ENCODE peak calls at places on chromosomes 13 and 19, in nine cellular contexts. K is testis, D is Peyer's patch, O is tibial nerve, C is esophagus squamous epithelium, P is thyroid gland, E is A549, Y is IMR-90, J is erythroblast. X is an unnamed sample.

GRCh38 chr19:42469311-42470239 is 26.8 kb upstream of the CXCL17 start:
- DNase-seq in J (no peak), K (no peak), D (no peak), C (no peak), P (no peak), E (no peak), O (no peak), Y (no peak), X (peak)

GRCh38 chr19:41957838-41958366 is 1.2 kb downstream of the RABAC1 start:
- DNase-seq in O (no peak), D (peak), E (peak), K (peak), Y (peak), P (peak), C (no peak), J (peak), X (peak)

GRCh38 chr13:52983836-52984235 is 44.8 kb upstream of the OLFM4 start:
- DNase-seq in D (no peak), E (no peak), Y (no peak), J (no peak), C (no peak), P (no peak), K (no peak), O (no peak), X (no peak)

GRCh38 chr13:96821381-96821780 is 172.9 kb downstream of the OXGR1 start:
- DNase-seq in D (no peak), E (no peak), K (no peak), P (no peak), C (no peak), O (no peak), J (no peak), Y (peak), X (no peak)

GRCh38 chr19:35000338-35000646 is 169 bp downstream of the GRAMD1A start:
- DNase-seq in E (no peak), C (no peak), D (no peak), J (no peak), Y (no peak), O (no peak), P (no peak), K (no peak), X (no peak)

GRCh38 chr19:48658483-48658882 is 12.5 kb upstream of the CA11 start:
- DNase-seq in O (no peak), D (no peak), C (no peak), J (no peak), P (no peak), E (no peak), Y (no peak), K (no peak), X (no peak)

GRCh38 chr13:99126821-99127220 is 73.8 kb upstream of the UBAC2 start:
- DNase-seq in P (no peak), K (no peak), C (no peak), Y (no peak), O (no peak), J (no peak), D (no peak), E (no peak), X (no peak)

GRCh38 chr13:90500569-90500968 is 846.9 kb upstream of the MIR17HG start:
- DNase-seq in Y (no peak), J (no peak), C (no peak), O (no peak), D (no peak), P (no peak), E (no peak), K (no peak), X (no peak)

GRCh38 chr13:25085125-25085742 is 10.7 kb upstream of the PABPC3 start:
- DNase-seq in E (peak), D (no peak), O (no peak), K (peak), P (peak), J (peak), C (no peak), Y (peak), X (peak)

GRCh38 chr19:14066139-14066538 is 4.3 kb upstream of the PALM3 start:
- DNase-seq in K (no peak), J (no peak), E (no peak), C (no peak), O (no peak), P (no peak), D (no peak), Y (no peak), X (no peak)

GRCh38 chr19:32101206-32101605 is 244.2 kb upstream of the ZNF507 start:
- DNase-seq in Y (no peak), P (no peak), D (no peak), O (no peak), K (no peak), E (no peak), J (no peak), C (no peak), X (peak)

GRCh38 chr19:51640371-51640770 is 6.3 kb downstream of the SIGLEC14 start:
- DNase-seq in P (no peak), J (no peak), C (no peak), Y (no peak), K (no peak), E (no peak), O (no peak), D (no peak), X (no peak)

GRCh38 chr13:34462843-34463242 is 479.2 kb upstream of the NBEA start:
- DNase-seq in D (no peak), P (no peak), C (no peak), J (no peak), Y (peak), E (peak), K (no peak), O (no peak), X (no peak)

GRCh38 chr13:83221813-83222241 is 660.4 kb downstream of the SLITRK1 start:
- DNase-seq in D (no peak), Y (peak), O (no peak), P (no peak), K (no peak), C (no peak), E (peak), J (no peak), X (no peak)

GRCh38 chr19:28710278-28710677 is 502.7 kb downstream of the UQCRFS1 start:
- DNase-seq in C (no peak), Y (peak), J (peak), D (no peak), E (peak), P (no peak), K (no peak), O (no peak), X (peak)

GRCh38 chr13:93977986-93978385 is 501.5 kb downstream of the DCT start:
- DNase-seq in Y (no peak), E (no peak), K (no peak), D (no peak), O (no peak), C (no peak), P (no peak), J (no peak), X (no peak)

GRCh38 chr19:58091251-58091995 is 6.6 kb downstream of the ZSCAN18 start:
- DNase-seq in P (no peak), O (no peak), C (no peak), D (no peak), Y (no peak), J (no peak), K (no peak), E (no peak), X (no peak)

GRCh38 chr13:71672527-71672926 is 194.5 kb downstream of the DACH1 start:
- DNase-seq in E (no peak), C (no peak), D (no peak), P (no peak), J (no peak), Y (peak), O (no peak), K (no peak), X (no peak)

GRCh38 chr13:93715866-93716265 is 489.3 kb downstream of the GPC6 start:
- DNase-seq in J (no peak), P (no peak), E (no peak), K (no peak), Y (peak), C (no peak), D (no peak), O (no peak), X (no peak)

GRCh38 chr13:67390462-67391093 is 160.4 kb upstream of the PCDH9 start:
- DNase-seq in C (no peak), O (no peak), Y (peak), K (no peak), P (no peak), D (no peak), E (peak), J (no peak), X (no peak)

GRCh38 chr19:21328402-21328801 is 808 bp downstream of the ZNF708 start:
- DNase-seq in K (peak), D (no peak), P (no peak), E (no peak), O (no peak), Y (no peak), C (no peak), J (peak), X (peak)

GRCh38 chr19:28468701-28469459 is 744.1 kb downstream of the UQCRFS1 start:
- DNase-seq in E (no peak), O (no peak), J (no peak), K (no peak), C (no peak), Y (no peak), D (peak), P (peak), X (peak)

GRCh38 chr13:73401769-73402168 is 343.0 kb downstream of the KLF5 start:
- DNase-seq in J (no peak), D (no peak), P (no peak), K (no peak), Y (no peak), O (no peak), C (no peak), E (peak), X (no peak)

GRCh38 chr19:20664917-20665781 is 3.8 kb upstream of the ZNF626 start:
- DNase-seq in J (no peak), Y (no peak), K (peak), P (peak), D (no peak), O (no peak), E (no peak), C (no peak), X (peak)

GRCh38 chr19:38544569-38545315 is 73.0 kb downstream of the MAP4K1 start:
- DNase-seq in C (no peak), O (no peak), D (no peak), K (no peak), P (no peak), J (peak), Y (peak), E (no peak), X (no peak)

GRCh38 chr19:38542040-38542439 is 75.7 kb downstream of the MAP4K1 start:
- DNase-seq in K (no peak), O (no peak), P (no peak), C (no peak), D (no peak), J (no peak), Y (no peak), E (no peak), X (no peak)

GRCh38 chr19:38545596-38545995 is 72.2 kb downstream of the MAP4K1 start:
- DNase-seq in Y (no peak), O (no peak), J (no peak), C (no peak), K (no peak), D (no peak), E (no peak), P (no peak), X (no peak)

GRCh38 chr19:38543286-38543806 is 74.4 kb downstream of the MAP4K1 start:
- DNase-seq in O (no peak), J (no peak), Y (no peak), P (no peak), E (no peak), D (no peak), K (no peak), C (no peak), X (no peak)

DNA sequence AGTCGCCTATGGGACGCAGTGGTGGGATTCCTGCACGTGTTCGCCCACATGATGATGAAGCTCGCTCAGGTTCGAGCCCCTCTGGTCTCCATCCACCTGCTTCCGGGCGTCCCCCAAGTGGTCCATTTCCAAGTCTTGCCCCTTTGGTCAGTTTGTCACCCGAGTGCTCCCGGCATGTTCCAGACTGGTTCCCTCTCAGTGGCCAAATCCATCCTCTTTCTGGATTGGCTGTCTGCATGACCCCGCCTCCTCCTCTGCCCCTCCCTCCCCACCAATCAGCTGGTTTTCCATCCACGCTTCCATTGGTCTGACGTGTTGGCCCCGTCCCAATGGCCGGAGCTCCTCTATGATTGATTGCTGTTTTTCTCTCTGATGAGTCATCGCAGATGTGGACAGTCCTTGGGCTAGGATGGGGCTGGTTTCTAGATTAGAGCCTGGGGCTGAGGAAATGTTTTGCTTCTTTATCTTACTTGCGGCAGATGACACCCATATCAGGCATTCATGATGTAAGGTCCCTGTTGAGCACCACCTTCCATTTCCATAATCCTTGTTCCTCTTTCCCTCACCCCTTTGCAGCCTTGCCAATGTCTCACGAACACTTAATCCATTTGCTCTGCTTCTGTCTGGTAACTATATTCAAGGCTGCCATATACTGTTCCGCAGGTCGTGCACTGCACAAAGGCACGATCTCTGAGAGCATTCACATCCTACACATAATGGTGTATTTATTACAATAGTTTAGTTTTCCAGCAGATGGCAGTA is 73.8 kb downstream of the MAP4K1 start:
- DNase-seq in K (peak), E (peak), J (peak), O (no peak), Y (peak), P (peak), C (no peak), D (no peak), X (peak)
- TF ChIP-seq POLR2A in K (no peak), E (no peak), J (no peak), O (no peak), Y (no peak), P (no peak), C (no peak), D (no peak), X (no peak)

GRCh38 chr13:113122571-113123225 is at the start of gene F10:
- DNase-seq in J (no peak), E (peak), D (peak), C (no peak), Y (peak), P (no peak), K (peak), O (peak), X (no peak)
- TF ChIP-seq POLR2A in J (no peak), E (no peak), D (peak), C (peak), Y (no peak), P (no peak), K (no peak), O (no peak), X (no peak)

GRCh38 chr19:38666662-38667448 is 19.4 kb downstream of the ACTN4 start:
- DNase-seq in O (no peak), K (no peak), E (peak), P (no peak), C (no peak), J (peak), Y (peak), D (no peak), X (peak)

GRCh38 chr19:38664503-38665211 is 17.2 kb downstream of the ACTN4 start:
- DNase-seq in K (no peak), P (no peak), C (no peak), D (no peak), Y (no peak), J (peak), O (no peak), E (no peak), X (peak)

GRCh38 chr19:38667552-38668205 is 20.2 kb downstream of the ACTN4 start:
- DNase-seq in J (no peak), P (no peak), K (no peak), E (no peak), Y (peak), C (no peak), D (no peak), O (no peak), X (no peak)

GRCh38 chr19:38665219-38665931 is 17.9 kb downstream of the ACTN4 start:
- DNase-seq in J (no peak), K (no peak), C (no peak), E (no peak), D (no peak), O (no peak), P (no peak), Y (no peak), X (no peak)

DNA sequence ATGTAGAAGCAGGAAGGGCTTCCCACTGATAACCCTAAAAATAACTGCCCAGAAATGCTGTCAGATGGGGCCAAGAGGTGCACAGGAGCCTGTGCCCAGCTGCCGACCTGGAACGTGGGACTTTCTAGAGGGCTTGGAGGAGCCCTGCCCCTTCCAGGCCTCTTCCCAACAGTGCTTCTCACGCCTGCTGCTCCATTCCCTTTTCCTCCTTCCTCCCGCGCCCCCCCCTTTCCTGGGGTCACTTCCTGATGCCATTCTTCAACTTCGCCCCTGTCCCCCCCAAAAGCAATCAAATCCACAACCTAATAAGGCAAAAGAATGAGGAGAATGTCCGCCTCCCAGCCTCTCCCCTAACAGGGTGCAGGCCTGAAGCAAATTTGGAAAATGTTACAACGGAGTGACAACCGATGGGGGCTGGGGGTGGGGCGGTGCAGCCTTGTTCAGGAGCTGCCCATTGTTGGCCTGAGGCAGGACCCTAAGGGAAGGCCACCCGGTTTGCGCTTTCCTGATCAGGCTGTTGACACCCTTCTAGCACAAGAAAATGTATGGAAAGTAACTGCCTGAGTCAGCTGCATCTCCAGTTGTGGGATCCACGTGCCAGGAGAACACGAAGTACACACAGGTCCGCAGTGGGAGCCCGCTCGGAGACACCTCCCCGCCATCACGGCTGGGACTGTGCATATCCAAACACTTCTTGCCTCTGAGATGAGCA is 18.7 kb downstream of the ACTN4 start:
- DNase-seq in E (peak), O (peak), D (no peak), K (no peak), J (no peak), Y (peak), C (no peak), P (peak), X (no peak)
- TF ChIP-seq POLR2A in E (no peak), O (no peak), D (no peak), K (no peak), J (no peak), Y (peak), C (peak), P (peak), X (no peak)

GRCh38 chr19:1943661-1944087 is 2.7 kb downstream of the CSNK1G2 start:
- DNase-seq in P (no peak), D (no peak), O (no peak), E (no peak), K (no peak), J (no peak), Y (no peak), C (no peak), X (no peak)

GRCh38 chr19:1944088-1944915 is 3.3 kb downstream of the CSNK1G2 start:
- DNase-seq in Y (no peak), J (no peak), C (no peak), E (no peak), K (no peak), D (no peak), O (no peak), P (no peak), X (no peak)

GRCh38 chr19:1942934-1943555 is 2.1 kb downstream of the CSNK1G2 start:
- DNase-seq in Y (no peak), J (no peak), D (no peak), E (no peak), P (no peak), O (no peak), K (no peak), C (no peak), X (no peak)

GRCh38 chr19:1942078-1942933 is 1.3 kb downstream of the CSNK1G2 start:
- DNase-seq in O (peak), E (peak), C (peak), K (peak), Y (peak), D (peak), P (peak), J (peak), X (peak)

GRCh38 chr19:1941146-1942077 is at the start of gene CSNK1G2:
- DNase-seq in P (no peak), Y (no peak), D (peak), C (no peak), K (no peak), O (no peak), E (no peak), J (peak), X (no peak)
- TF ChIP-seq POLR2A in P (no peak), Y (no peak), D (peak), C (no peak), K (no peak), O (peak), E (peak), J (no peak), X (no peak)

DNA sequence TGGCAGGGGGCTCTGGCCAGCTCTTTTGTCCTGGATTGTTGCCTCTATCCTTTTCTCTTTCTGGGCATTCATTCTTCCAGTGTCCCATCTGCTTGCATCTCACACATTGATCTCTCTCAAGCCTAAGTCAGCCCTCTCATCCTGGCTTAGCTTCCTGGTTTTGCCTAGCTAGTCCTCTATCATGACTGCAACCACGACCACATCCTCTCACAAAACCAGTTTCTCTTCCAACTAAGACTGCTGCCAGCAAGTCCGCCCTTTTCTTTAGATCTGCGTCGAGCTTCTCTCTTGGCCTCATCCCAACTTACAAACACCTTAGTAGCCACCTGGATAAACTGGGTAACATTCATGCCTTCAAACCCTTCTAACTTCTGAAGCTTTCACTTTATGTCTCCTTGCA is 212.2 kb upstream of the HTR2A start:
- DNase-seq in P (no peak), O (no peak), K (no peak), J (no peak), D (no peak), E (no peak), Y (no peak), C (no peak), X (peak)
- TF ChIP-seq POLR2A in P (no peak), O (no peak), K (no peak), J (no peak), D (no peak), E (no peak), Y (no peak), C (no peak), X (no peak)

GRCh38 chr19:2808129-2808941 is 11.3 kb upstream of the ZNF554 start:
- DNase-seq in K (no peak), E (no peak), C (no peak), J (no peak), O (no peak), D (peak), Y (no peak), P (no peak), X (no peak)
- TF ChIP-seq POLR2A in K (no peak), E (no peak), C (no peak), J (no peak), O (no peak), D (no peak), Y (no peak), P (no peak), X (no peak)

GRCh38 chr19:10921199-10921879 is 7.1 kb downstream of the YIPF2 start:
- DNase-seq in P (no peak), C (no peak), Y (no peak), K (no peak), D (no peak), J (no peak), E (no peak), O (no peak), X (no peak)
- TF ChIP-seq POLR2A in P (no peak), C (no peak), Y (no peak), K (no peak), D (no peak), J (no peak), E (no peak), O (no peak), X (no peak)

GRCh38 chr19:56111601-56112312 is 9.3 kb downstream of the ZNF787 start:
- DNase-seq in K (peak), P (no peak), O (no peak), D (peak), E (no peak), J (peak), C (no peak), Y (no peak), X (no peak)
- TF ChIP-seq POLR2A in K (no peak), P (no peak), O (no peak), D (no peak), E (no peak), J (no peak), C (no peak), Y (no peak), X (no peak)

X was measured in NB4.